ENCODE peak calls at places on chromosomes 6 and 20, in five cellular contexts. U is EH; V is activated CD4-positive, alpha-beta T cell treated with anti-CD3 and anti-CD28 coated beads for 36 hours; T is mesenteric fat pad; C is AG08396. W is an unnamed sample.

GRCh38 chr6:123009101-123009500 is 13.1 kb downstream of the CLVS2 start:
- DNase-seq in U (no peak), V (no peak), T (no peak), C (no peak), W (no peak)

GRCh38 chr6:21856096-21856825 is 262.7 kb downstream of the SOX4 start:
- DNase-seq in U (peak), V (peak), T (no peak), C (peak), W (no peak)

GRCh38 chr20:35316086-35316485 is 23.9 kb upstream of the FAM83C start:
- DNase-seq in U (no peak), V (no peak), T (no peak), C (no peak), W (no peak)

GRCh38 chr20:34747479-34747878 is 43.3 kb downstream of the TP53INP2 start:
- DNase-seq in U (no peak), V (no peak), T (no peak), C (no peak), W (no peak)

GRCh38 chr20:56773731-56774130 is 144.6 kb downstream of the TFAP2C start:
- DNase-seq in U (no peak), V (no peak), T (no peak), C (no peak), W (no peak)

GRCh38 chr6:15312500-15312899 is 66.6 kb downstream of the JARID2 start:
- DNase-seq in U (peak), V (no peak), T (no peak), C (no peak), W (no peak)

GRCh38 chr20:840858-841567 is 7.5 kb downstream of the FAM110A start:
- DNase-seq in U (no peak), V (peak), T (no peak), C (no peak), W (no peak)

GRCh38 chr6:169164451-169164850 is 89.2 kb downstream of the THBS2 start:
- DNase-seq in U (no peak), V (no peak), T (no peak), C (no peak), W (no peak)

GRCh38 chr6:67184405-67184804 is 1450.7 kb upstream of the ADGRB3 start:
- DNase-seq in U (no peak), V (no peak), T (no peak), C (no peak), W (no peak)

GRCh38 chr6:154438882-154439281 is 71.6 kb downstream of the CNKSR3 start:
- DNase-seq in U (no peak), V (no peak), T (no peak), C (no peak), W (no peak)

GRCh38 chr6:6711832-6712231 is 123.3 kb downstream of the LY86 start:
- DNase-seq in U (no peak), V (no peak), T (no peak), C (no peak), W (no peak)